ENCODE peak calls at places on chromosome 16, in four cellular contexts. E, Q, X and F are unnamed samples.

GRCh38 chr16:2500634-2500936 is 13.2 kb upstream of the ATP6V0C start:
- DNase-seq in E (no peak), X (no peak), Q (peak; percentile 46), F (no peak)

GRCh38 chr16:21159281-21159951 is 942 bp downstream of the LDAF1 start:
- DNase-seq in X (no peak), E (no peak), Q (peak; percentile 46), F (no peak)

GRCh38 chr16:84803146-84803545 is 16.6 kb upstream of the CRISPLD2 start:
- DNase-seq in X (no peak), E (no peak), Q (no peak), F (no peak)

GRCh38 chr16:58127033-58127556 is 2.1 kb downstream of the CFAP20 start:
- DNase-seq in Q (peak; percentile 54), E (peak; percentile 49), X (no peak), F (no peak)

GRCh38 chr16:77157773-77158172 is 33.2 kb upstream of the MON1B start:
- DNase-seq in E (no peak), X (no peak), Q (no peak), F (no peak)

GRCh38 chr16:74448990-74449389 is 27.7 kb upstream of the CLEC18B start:
- DNase-seq in E (no peak), Q (peak; percentile 18), X (no peak), F (peak; percentile 59)

GRCh38 chr16:24360936-24361335 is 104.8 kb downstream of the CACNG3 start:
- DNase-seq in Q (no peak), X (no peak), E (no peak), F (no peak)

GRCh38 chr16:58912571-58912970 is 178.5 kb upstream of the GOT2 start:
- DNase-seq in E (no peak), X (no peak), Q (no peak), F (no peak)

DNA sequence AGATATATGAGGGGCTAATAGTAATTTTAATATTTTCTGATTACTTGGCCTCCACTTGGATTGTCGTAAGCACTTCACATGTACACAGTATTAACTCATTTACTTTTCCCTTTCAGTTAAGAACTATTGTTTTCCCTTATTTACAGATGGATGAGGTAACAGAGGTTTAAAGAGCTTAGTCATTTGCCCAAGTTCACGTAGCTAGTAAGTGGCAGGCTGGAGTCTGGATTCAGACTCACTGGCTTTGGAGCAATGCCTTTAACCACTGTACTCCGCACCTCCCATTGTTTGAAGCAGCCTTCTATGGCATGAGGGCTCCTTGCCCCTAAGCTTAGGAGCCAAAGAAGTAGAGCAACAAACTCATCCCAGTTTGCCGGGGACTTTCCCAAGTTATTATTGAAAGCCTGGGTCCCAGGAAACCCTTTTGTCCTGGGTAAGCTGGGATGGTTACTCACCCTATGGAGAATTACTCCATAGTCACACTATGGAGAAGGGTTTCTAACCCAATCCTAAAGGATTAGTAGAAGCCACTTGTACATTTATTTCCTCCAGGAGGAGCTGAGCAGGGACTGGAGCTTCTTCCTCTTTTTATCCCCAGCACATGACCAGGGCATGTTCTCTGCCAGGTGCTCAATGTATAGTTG is 12.3 kb downstream of the FOXL1 start:
- DNase-seq in X (no peak), E (peak; percentile 32), Q (no peak), F (no peak)
- TF ChIP-seq KDM1A in X (no peak), E (no peak), Q (no peak), F (no peak)

GRCh38 chr16:71440669-71441347 is 1.0 kb downstream of the TLE7 start:
- DNase-seq in Q (peak; percentile 59), X (no peak), E (peak; percentile 33), F (no peak)

GRCh38 chr16:71432906-71433305 is 8.9 kb downstream of the TLE7 start:
- DNase-seq in X (no peak), Q (no peak), E (no peak), F (no peak)

GRCh38 chr16:71439531-71439930 is 2.3 kb downstream of the TLE7 start:
- DNase-seq in X (no peak), Q (no peak), E (no peak), F (no peak)

GRCh38 chr16:71431991-71432390 is 9.9 kb downstream of the TLE7 start:
- DNase-seq in X (no peak), E (no peak), Q (no peak), F (no peak)

GRCh38 chr16:71436473-71436872 is 5.4 kb downstream of the TLE7 start:
- DNase-seq in X (no peak), Q (no peak), E (no peak), F (no peak)
- TF ChIP-seq POLR2AphosphoS2 in X (no peak), Q (no peak), E (no peak), F (no peak)

GRCh38 chr16:53911506-53911905 is 207.6 kb downstream of the FTO start:
- DNase-seq in Q (no peak), X (no peak), E (no peak), F (no peak)

GRCh38 chr16:53910990-53911389 is 207.0 kb downstream of the FTO start:
- DNase-seq in E (no peak), X (no peak), Q (no peak), F (no peak)

GRCh38 chr16:53912155-53912554 is 208.2 kb downstream of the FTO start:
- DNase-seq in E (no peak), X (peak; percentile 2), Q (no peak), F (no peak)

GRCh38 chr16:53913920-53914319 is 210.0 kb downstream of the FTO start:
- DNase-seq in Q (no peak), X (no peak), E (no peak), F (no peak)

DNA sequence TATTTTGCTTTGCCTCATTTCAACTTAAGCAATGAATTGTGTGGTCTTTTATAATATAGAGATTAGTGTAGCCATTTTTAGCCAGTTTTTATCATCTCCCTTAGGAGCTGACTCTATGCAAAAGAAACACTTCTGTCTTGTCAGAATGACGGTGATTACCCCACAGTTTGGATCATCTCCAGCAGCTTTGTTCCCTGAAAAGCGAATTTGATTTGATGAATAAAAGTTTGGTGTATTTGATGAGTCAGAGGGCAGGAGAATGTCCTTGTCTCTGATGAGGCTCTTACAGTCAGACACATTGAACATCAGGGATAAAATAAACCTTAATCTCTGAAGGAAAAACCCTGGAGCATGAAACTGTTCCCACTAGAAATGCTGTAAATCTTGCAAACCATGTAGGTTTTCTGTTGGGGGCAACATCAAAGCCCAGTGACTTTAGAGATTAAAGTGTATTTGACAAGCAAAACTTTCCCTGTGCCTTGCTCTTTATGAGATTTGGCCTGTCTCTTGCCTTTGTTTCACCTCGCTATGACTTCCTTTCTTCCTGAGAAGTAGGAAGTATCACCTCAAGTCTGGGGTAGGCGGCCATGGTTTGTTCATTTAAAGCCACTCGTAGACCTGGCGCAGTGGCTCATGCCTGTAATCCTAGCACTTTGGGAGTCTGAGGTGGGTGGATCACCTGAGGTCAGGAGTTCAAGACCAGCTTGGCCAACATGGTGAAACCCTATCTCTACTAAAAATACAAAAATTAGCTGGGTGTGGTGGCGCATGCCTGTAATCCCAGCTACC is 209.3 kb downstream of the FTO start:
- DNase-seq in Q (no peak), E (no peak), X (no peak), F (no peak)
- TF ChIP-seq EP300 in Q (no peak), E (no peak), X (no peak), F (no peak)

GRCh38 chr16:50314665-50315064 is 48.3 kb downstream of the ADCY7 start:
- DNase-seq in E (no peak), Q (no peak), X (no peak), F (no peak)
- TF ChIP-seq KDM1A in E (no peak), Q (no peak), X (no peak), F (no peak)